ENCODE peak calls at places on chromosomes 11 and 22, in nine cellular contexts. One of them, this sample, is unnamed.

GRCh38 chr22:42611076-42611475 is 3.6 kb downstream of the POLDIP3 start:
- DNase-seq in kidney tubule cell: peak; percentile 93
- DNase-seq in stimulated activated CD4-positive, alpha-beta T cell treated with anti-CD3 and anti-CD28 coated beads, Interleukin-1b, Interleukin-23, amount 100 ng/mL, for 4 hours: no peak
- DNase-seq in AG04450: no peak
- DNase-seq in NCI-H345: no peak
- DNase-seq in GM10248: no peak
- DNase-seq in HEK293T: no peak
- DNase-seq in NCI-H1105: no peak
- DNase-seq in thoracic aorta: no peak
- DNase-seq in this sample: no peak

GRCh38 chr22:49119551-49119952 is 708.1 kb downstream of the BRD1 start:
- DNase-seq in kidney tubule cell: no peak
- DNase-seq in stimulated activated CD4-positive, alpha-beta T cell treated with anti-CD3 and anti-CD28 coated beads, Interleukin-1b, Interleukin-23, amount 100 ng/mL, for 4 hours: no peak
- DNase-seq in AG04450: no peak
- DNase-seq in NCI-H345: no peak
- DNase-seq in GM10248: no peak
- DNase-seq in HEK293T: no peak
- DNase-seq in NCI-H1105: no peak
- DNase-seq in thoracic aorta: peak; percentile 34
- DNase-seq in this sample: no peak

GRCh38 chr22:42114721-42115120 is 15.9 kb downstream of the CYP2D6 start:
- DNase-seq in kidney tubule cell: no peak
- DNase-seq in stimulated activated CD4-positive, alpha-beta T cell treated with anti-CD3 and anti-CD28 coated beads, Interleukin-1b, Interleukin-23, amount 100 ng/mL, for 4 hours: no peak
- DNase-seq in AG04450: no peak
- DNase-seq in NCI-H345: no peak
- DNase-seq in GM10248: no peak
- DNase-seq in HEK293T: peak; percentile 23
- DNase-seq in NCI-H1105: no peak
- DNase-seq in thoracic aorta: no peak
- DNase-seq in this sample: no peak

GRCh38 chr11:67178878-67179277 is 59.8 kb downstream of the KDM2A start:
- DNase-seq in kidney tubule cell: no peak
- DNase-seq in stimulated activated CD4-positive, alpha-beta T cell treated with anti-CD3 and anti-CD28 coated beads, Interleukin-1b, Interleukin-23, amount 100 ng/mL, for 4 hours: no peak
- DNase-seq in AG04450: peak; percentile 63
- DNase-seq in NCI-H345: no peak
- DNase-seq in GM10248: no peak
- DNase-seq in HEK293T: no peak
- DNase-seq in NCI-H1105: no peak
- DNase-seq in thoracic aorta: no peak
- DNase-seq in this sample: no peak

GRCh38 chr22:24775769-24776492 is 1.4 kb upstream of the PIWIL3 start:
- DNase-seq in kidney tubule cell: no peak
- DNase-seq in stimulated activated CD4-positive, alpha-beta T cell treated with anti-CD3 and anti-CD28 coated beads, Interleukin-1b, Interleukin-23, amount 100 ng/mL, for 4 hours: no peak
- DNase-seq in AG04450: no peak
- DNase-seq in NCI-H345: no peak
- DNase-seq in GM10248: no peak
- DNase-seq in HEK293T: no peak
- DNase-seq in NCI-H1105: no peak
- DNase-seq in thoracic aorta: no peak
- DNase-seq in this sample: no peak

GRCh38 chr11:83918471-83918870 is 632.3 kb upstream of the CCDC90B start:
- DNase-seq in kidney tubule cell: no peak
- DNase-seq in stimulated activated CD4-positive, alpha-beta T cell treated with anti-CD3 and anti-CD28 coated beads, Interleukin-1b, Interleukin-23, amount 100 ng/mL, for 4 hours: no peak
- DNase-seq in AG04450: no peak
- DNase-seq in NCI-H345: no peak
- DNase-seq in GM10248: no peak
- DNase-seq in HEK293T: no peak
- DNase-seq in NCI-H1105: no peak
- DNase-seq in thoracic aorta: no peak
- DNase-seq in this sample: no peak

GRCh38 chr11:94767701-94768601 is at the start of gene AMOTL1:
- DNase-seq in kidney tubule cell: peak; percentile 94
- DNase-seq in stimulated activated CD4-positive, alpha-beta T cell treated with anti-CD3 and anti-CD28 coated beads, Interleukin-1b, Interleukin-23, amount 100 ng/mL, for 4 hours: peak; percentile 14
- DNase-seq in AG04450: peak; percentile 33
- DNase-seq in NCI-H345: peak; percentile 93
- DNase-seq in GM10248: peak; percentile 64
- DNase-seq in HEK293T: peak; percentile 87
- DNase-seq in NCI-H1105: peak; percentile 96
- DNase-seq in thoracic aorta: peak; percentile 84
- DNase-seq in this sample: peak; percentile 57

GRCh38 chr11:64081663-64082442 is 46.1 kb downstream of the FLRT1 start:
- DNase-seq in kidney tubule cell: no peak
- DNase-seq in stimulated activated CD4-positive, alpha-beta T cell treated with anti-CD3 and anti-CD28 coated beads, Interleukin-1b, Interleukin-23, amount 100 ng/mL, for 4 hours: no peak
- DNase-seq in AG04450: no peak
- DNase-seq in NCI-H345: peak; percentile 95
- DNase-seq in GM10248: no peak
- DNase-seq in HEK293T: no peak
- DNase-seq in NCI-H1105: peak; percentile 50
- DNase-seq in thoracic aorta: no peak
- DNase-seq in this sample: peak; percentile 90

GRCh38 chr22:24109649-24110048 is 71.6 kb upstream of the SUSD2 start:
- DNase-seq in kidney tubule cell: no peak
- DNase-seq in stimulated activated CD4-positive, alpha-beta T cell treated with anti-CD3 and anti-CD28 coated beads, Interleukin-1b, Interleukin-23, amount 100 ng/mL, for 4 hours: no peak
- DNase-seq in AG04450: no peak
- DNase-seq in NCI-H345: no peak
- DNase-seq in GM10248: no peak
- DNase-seq in HEK293T: no peak
- DNase-seq in NCI-H1105: no peak
- DNase-seq in thoracic aorta: no peak
- DNase-seq in this sample: no peak

GRCh38 chr11:70610561-70610960 is 212.2 kb downstream of the CTTN start:
- DNase-seq in kidney tubule cell: no peak
- DNase-seq in stimulated activated CD4-positive, alpha-beta T cell treated with anti-CD3 and anti-CD28 coated beads, Interleukin-1b, Interleukin-23, amount 100 ng/mL, for 4 hours: no peak
- DNase-seq in AG04450: no peak
- DNase-seq in NCI-H345: no peak
- DNase-seq in GM10248: no peak
- DNase-seq in HEK293T: no peak
- DNase-seq in NCI-H1105: no peak
- DNase-seq in thoracic aorta: no peak
- DNase-seq in this sample: no peak